ENCODE peak calls at places on chromosome 4, in nine cellular contexts. Q is HT1080, G is body of pancreas, A is RWPE1, L is NCI-H510A treated with DMSO at 0.1 percent for 48 hours, X is NCI-H1417 treated with DMSO at 0.1 percent for 48 hours, N is NCI-H774, U is cortex of kidney, B is endothelial cell. P is an unnamed sample.
A peak's percentile ranks its signal among the peaks of the same experiment; 100 is the strongest.

GRCh38 chr4:25524616-25525146 is 131.0 kb upstream of the SLC34A2 start:
- DNase-seq in A (no peak), L (no peak), X (no peak), U (no peak), B (no peak), N (no peak), Q (no peak), G (no peak), P (no peak)

GRCh38 chr4:83771113-83771705 is 235.3 kb downstream of the GPAT3 start:
- DNase-seq in G (peak; percentile 33), N (no peak), A (peak; percentile 72), U (no peak), X (no peak), B (peak; percentile 62), L (peak; percentile 27), Q (peak; percentile 64), P (peak; percentile 14)

GRCh38 chr4:153790962-153791551 is 2.2 kb upstream of the SFRP2 start:
- DNase-seq in L (no peak), Q (no peak), U (no peak), G (peak; percentile 30), B (peak; percentile 68), X (no peak), N (no peak), A (no peak), P (no peak)

GRCh38 chr4:34112573-34112972 is 2131.7 kb downstream of the ARAP2 start:
- DNase-seq in X (no peak), U (no peak), Q (no peak), B (no peak), N (no peak), A (no peak), L (no peak), G (no peak), P (no peak)

GRCh38 chr4:188930822-188931221 is 791.6 kb downstream of the TRIML1 start:
- DNase-seq in Q (no peak), U (no peak), A (no peak), B (peak; percentile 47), L (no peak), N (no peak), G (no peak), X (no peak), P (no peak)

GRCh38 chr4:2281575-2282343 is 19.9 kb upstream of the MXD4 start:
- DNase-seq in L (peak; percentile 7), X (no peak), Q (peak; percentile 33), U (no peak), A (no peak), G (no peak), B (no peak), N (no peak), P (no peak)

GRCh38 chr4:150723727-150724411 is 141.9 kb downstream of the MAB21L2 start:
- DNase-seq in X (no peak), L (no peak), Q (no peak), N (no peak), U (no peak), G (no peak), B (no peak), A (no peak), P (no peak)

GRCh38 chr4:149796381-149796780 is 19.3 kb downstream of the IQCM start:
- DNase-seq in A (no peak), Q (peak; percentile 10), B (no peak), X (no peak), L (no peak), N (no peak), G (no peak), U (no peak), P (no peak)

GRCh38 chr4:2416564-2417195 is 1.8 kb downstream of the ZFYVE28 start:
- DNase-seq in Q (no peak), B (peak; percentile 27), A (no peak), L (no peak), X (no peak), U (no peak), G (no peak), N (no peak), P (no peak)

GRCh38 chr4:1583051-1583785 is 100.9 kb downstream of the FAM53A start:
- DNase-seq in B (no peak), U (no peak), A (no peak), G (no peak), X (no peak), L (no peak), N (no peak), Q (no peak), P (no peak)

GRCh38 chr4:145956288-145956890 is 17.8 kb upstream of the ZNF827 start:
- DNase-seq in U (no peak), Q (peak; percentile 26), B (peak; percentile 58), G (peak; percentile 41), A (no peak), L (peak; percentile 15), X (no peak), N (no peak), P (no peak)

GRCh38 chr4:5511791-5512190 is 196.6 kb downstream of the EVC2 start:
- DNase-seq in G (no peak), L (no peak), X (no peak), N (no peak), A (no peak), B (no peak), Q (no peak), U (no peak), P (no peak)

GRCh38 chr4:120870279-120870673 is 52.2 kb downstream of the PRDM5 start:
- DNase-seq in Q (no peak), X (no peak), U (no peak), G (no peak), L (peak; percentile 15), N (no peak), B (no peak), A (peak; percentile 6), P (no peak)

GRCh38 chr4:76850010-76850441 is 47.9 kb downstream of the SOWAHB start:
- DNase-seq in A (peak; percentile 81), X (no peak), U (no peak), N (no peak), L (no peak), B (no peak), G (no peak), Q (peak; percentile 94), P (peak; percentile 70)

GRCh38 chr4:112312610-112313239 is 15.6 kb downstream of the ALPK1 start:
- DNase-seq in Q (no peak), G (no peak), N (no peak), U (no peak), A (no peak), X (no peak), L (no peak), B (no peak), P (no peak)

P was measured in fibroblast of the conjunctiva.